ENCODE peak calls at places on chromosomes 5 and 9, in seven cellular contexts. L, K, S, E, B, U and X are unnamed samples.

GRCh38 chr5:128409401-128409800 is 128.6 kb downstream of the FBN2 start:
- DNase-seq in B (no peak), U (no peak), E (no peak), L (no peak), K (no peak), S (peak), X (no peak)

GRCh38 chr5:100647461-100648230 is 112.5 kb downstream of the FAM174A start:
- DNase-seq in K (peak), B (no peak), L (no peak), U (no peak), E (no peak), S (peak), X (peak)

GRCh38 chr9:108219664-108220063 is 636.1 kb downstream of the ACTL7B start:
- DNase-seq in L (no peak), B (no peak), E (no peak), K (no peak), U (no peak), S (no peak), X (peak)

GRCh38 chr9:101736723-101737122 is 1.7 kb downstream of the GRIN3A start:
- DNase-seq in L (no peak), B (peak), U (no peak), K (peak), E (no peak), S (no peak), X (no peak)

GRCh38 chr5:45696206-45696836 is at the start of gene HCN1:
- DNase-seq in L (no peak), B (no peak), S (peak), K (peak), U (peak), E (no peak), X (peak)

GRCh38 chr5:81121273-81121672 is 111.8 kb upstream of the CKMT2 start:
- DNase-seq in S (no peak), U (no peak), B (no peak), K (no peak), L (no peak), E (no peak), X (no peak)

GRCh38 chr5:126373621-126374416 is 49.4 kb upstream of the GRAMD2B start:
- DNase-seq in K (no peak), E (no peak), B (no peak), S (no peak), U (no peak), L (no peak), X (no peak)

GRCh38 chr9:135104761-135105160 is 17.3 kb downstream of the OLFM1 start:
- DNase-seq in U (no peak), S (no peak), K (no peak), E (no peak), B (no peak), L (no peak), X (no peak)

GRCh38 chr9:131271506-131271931 is 4.8 kb downstream of the FAM78A start:
- DNase-seq in B (peak), E (no peak), K (no peak), L (no peak), U (no peak), S (no peak), X (no peak)

GRCh38 chr9:15211160-15211993 is 95.6 kb downstream of the TTC39B start:
- DNase-seq in B (peak), S (peak), E (peak), K (no peak), L (peak), U (peak), X (peak)

GRCh38 chr9:12699529-12699928 is 6.3 kb downstream of the TYRP1 start:
- DNase-seq in E (no peak), L (no peak), K (no peak), S (peak), U (no peak), B (no peak), X (no peak)

GRCh38 chr5:38720691-38721361 is 125.0 kb upstream of the OSMR start:
- DNase-seq in U (no peak), K (no peak), S (no peak), E (no peak), L (no peak), B (no peak), X (no peak)

GRCh38 chr9:129910628-129911567 is 75.6 kb downstream of the USP20 start:
- DNase-seq in L (no peak), B (peak), U (peak), E (no peak), K (no peak), S (peak), X (peak)

GRCh38 chr5:32444191-32444945 is at the start of gene ZFR:
- DNase-seq in U (peak), S (peak), E (peak), L (peak), B (peak), K (peak), X (peak)

GRCh38 chr5:149645725-149646124 is 64.4 kb downstream of the ARHGEF37 start:
- DNase-seq in S (no peak), B (no peak), E (no peak), K (no peak), L (no peak), U (no peak), X (no peak)

GRCh38 chr5:125433457-125433856 is 687.0 kb upstream of the ZNF608 start:
- DNase-seq in B (no peak), U (no peak), E (no peak), K (no peak), L (no peak), S (no peak), X (no peak)

GRCh38 chr5:82277613-82277986 is 554 bp downstream of the RPS23 start:
- DNase-seq in S (no peak), K (no peak), L (no peak), B (no peak), E (no peak), U (no peak), X (peak)

GRCh38 chr9:99660191-99660636 is 161.5 kb upstream of the NR4A3 start:
- DNase-seq in K (no peak), B (no peak), E (peak), L (no peak), S (no peak), U (no peak), X (no peak)

GRCh38 chr9:136619742-136620440 is 42.8 kb upstream of the EGFL7 start:
- DNase-seq in S (no peak), E (no peak), K (peak), U (peak), L (no peak), B (no peak), X (no peak)

GRCh38 chr9:138072161-138072842 is 194.7 kb downstream of the CACNA1B start:
- DNase-seq in B (no peak), E (no peak), L (no peak), U (no peak), S (no peak), K (no peak), X (no peak)

GRCh38 chr9:101486693-101487442 is 46.8 kb upstream of the RNF20 start:
- DNase-seq in U (no peak), E (peak), B (peak), L (no peak), K (peak), S (peak), X (peak)

GRCh38 chr9:68619636-68620035 is 79.0 kb upstream of the TMEM252 start:
- DNase-seq in E (no peak), S (no peak), B (no peak), L (no peak), U (no peak), K (no peak), X (no peak)

GRCh38 chr5:142769793-142770649 is at the start of gene ARHGAP26:
- DNase-seq in B (peak), S (peak), L (peak), E (peak), K (peak), U (peak), X (peak)

GRCh38 chr5:15943487-15943886 is 236.1 kb downstream of the MARCHF11 start:
- DNase-seq in S (no peak), L (no peak), U (no peak), K (no peak), E (no peak), B (no peak), X (no peak)

GRCh38 chr5:1172670-1173404 is 28.6 kb upstream of the SLC6A19 start:
- DNase-seq in B (no peak), K (no peak), E (no peak), S (no peak), L (no peak), U (no peak), X (peak)

GRCh38 chr5:147559725-147560124 is 49.9 kb upstream of the DPYSL3 start:
- DNase-seq in U (no peak), B (no peak), K (no peak), E (no peak), S (peak), L (no peak), X (no peak)

GRCh38 chr5:32014345-32014744 is 159.8 kb downstream of the GOLPH3 start:
- DNase-seq in B (no peak), K (no peak), U (no peak), L (no peak), E (no peak), S (no peak), X (no peak)

GRCh38 chr5:115599924-115600323 is 2.4 kb downstream of the TICAM2 start:
- DNase-seq in K (no peak), L (no peak), S (no peak), E (no peak), U (no peak), B (no peak), X (no peak)

GRCh38 chr9:99375481-99375880 is 153.4 kb downstream of the SEC61B start:
- DNase-seq in E (no peak), S (no peak), U (no peak), L (no peak), B (no peak), K (no peak), X (no peak)

GRCh38 chr9:38183994-38184568 is 115.1 kb upstream of the SHB start:
- DNase-seq in S (no peak), E (no peak), U (peak), B (no peak), L (no peak), K (no peak), X (no peak)

GRCh38 chr5:77844408-77845272 is 68.5 kb upstream of the TBCA start:
- DNase-seq in E (peak), U (no peak), B (no peak), S (peak), L (peak), K (no peak), X (peak)

GRCh38 chr5:30572279-30572678 is 621.2 kb upstream of the CDH6 start:
- DNase-seq in L (no peak), K (no peak), S (no peak), E (no peak), U (no peak), B (no peak), X (no peak)

GRCh38 chr5:179858241-179858585 is 404 bp downstream of the MRNIP start:
- DNase-seq in K (no peak), E (peak), S (no peak), U (no peak), B (peak), L (no peak), X (peak)

GRCh38 chr5:55234171-55234700 is 828 bp upstream of the CCNO start:
- DNase-seq in U (no peak), S (peak), E (no peak), L (no peak), B (no peak), K (peak), X (peak)